ENCODE peak calls at places on chromosomes 2 and 18, in four cellular contexts. T is adrenal gland; S is activated effector memory CD4-positive, alpha-beta T cell treated with anti-CD3 and anti-CD28 coated beads, Interleukin-2, amount 50 U/mL, for 16 hours; H is transverse colon. Y is an unnamed sample.
A peak's percentile ranks its signal among the peaks of the same experiment; 100 is the strongest.

GRCh38 chr2:66488946-66489345 is 54.0 kb downstream of the MEIS1 start:
- DNase-seq in T (no peak), S (no peak), H (no peak), Y (no peak)

GRCh38 chr2:160275646-160276045 is 75.6 kb upstream of the ITGB6 start:
- DNase-seq in T (no peak), S (no peak), H (no peak), Y (no peak)

GRCh38 chr18:8375269-8375668 is 234.0 kb upstream of the RAB12 start:
- DNase-seq in T (no peak), S (no peak), H (no peak), Y (no peak)

GRCh38 chr2:174786066-174786725 is 21.9 kb upstream of the CHRNA1 start:
- DNase-seq in T (no peak), S (no peak), H (no peak), Y (no peak)

GRCh38 chr2:218448934-218449333 is 30.0 kb downstream of the VIL1 start:
- DNase-seq in T (no peak), S (no peak), H (peak; percentile 26), Y (no peak)

GRCh38 chr2:106277426-106277825 is 83.3 kb upstream of the UXS1 start:
- DNase-seq in T (no peak), S (no peak), H (no peak), Y (peak; percentile 49)

GRCh38 chr2:232204457-232204931 is 174.1 kb upstream of the ALPP start:
- DNase-seq in T (peak; percentile 36), S (no peak), H (no peak), Y (peak; percentile 29)

GRCh38 chr2:19300961-19301360 is 57.5 kb downstream of the OSR1 start:
- DNase-seq in T (no peak), S (no peak), H (no peak), Y (no peak)

GRCh38 chr2:205947621-205948495 is 138.1 kb downstream of the INO80D start:
- DNase-seq in T (peak; percentile 73), S (peak; percentile 80), H (peak; percentile 68), Y (peak; percentile 85)

GRCh38 chr18:3830604-3831003 is 380.6 kb downstream of the TGIF1 start:
- DNase-seq in T (no peak), S (no peak), H (no peak), Y (no peak)

GRCh38 chr2:166375205-166375735 is 474 bp downstream of the SCN9A start:
- DNase-seq in T (no peak), S (no peak), H (no peak), Y (peak; percentile 27)

GRCh38 chr2:71154798-71155197 is 24.4 kb downstream of the MPHOSPH10 start:
- DNase-seq in T (no peak), S (no peak), H (peak; percentile 12), Y (no peak)

GRCh38 chr2:197786010-197786877 is 1.1 kb upstream of the BOLL start:
- DNase-seq in T (no peak), S (peak; percentile 83), H (peak; percentile 41), Y (peak; percentile 55)

Y was measured in testis.